ENCODE peak calls at places on chromosomes 3 and 15, in ten cellular contexts. S is AG08396; P is NCI-H526 treated with DMSO at 0.1 percent for 48 hours; R is GM06990; K is activated CD8-positive, alpha-beta memory T cell treated with anti-CD3 and anti-CD28 coated beads for 24 hours; I is left ventricle myocardium inferior; F is progenitor cell of endocrine pancreas; E is lower leg skin; V is cerebellar cortex; G is GM23338. B is an unnamed sample.
A peak's percentile ranks its signal among the peaks of the same experiment; 100 is the strongest.

GRCh38 chr3:105656607-105657504 is 212.0 kb downstream of the CBLB start:
- DNase-seq in E (no peak), S (no peak), F (no peak), K (no peak), G (no peak), V (no peak), I (no peak), R (no peak), P (no peak), B (no peak)

GRCh38 chr3:64216706-64217105 is 8.6 kb downstream of the PRICKLE2 start:
- DNase-seq in R (no peak), V (no peak), K (no peak), E (no peak), I (no peak), F (no peak), G (peak; percentile 45), S (no peak), P (no peak), B (no peak)

GRCh38 chr3:40206522-40206921 is 103.0 kb upstream of the EIF1B start:
- DNase-seq in I (no peak), V (no peak), K (no peak), R (no peak), F (no peak), E (no peak), S (no peak), P (no peak), G (no peak), B (no peak)

GRCh38 chr3:50154840-50155490 is at the start of gene SEMA3F:
- DNase-seq in E (no peak), G (peak; percentile 78), V (peak; percentile 58), R (peak; percentile 75), K (no peak), I (peak; percentile 63), F (peak; percentile 70), P (peak; percentile 69), S (peak; percentile 96), B (peak; percentile 55)

GRCh38 chr3:60140160-60140559 is 1090.3 kb upstream of the CFAP20DC start:
- DNase-seq in P (no peak), F (no peak), K (no peak), S (no peak), R (no peak), G (no peak), I (no peak), E (no peak), V (no peak), B (no peak)

GRCh38 chr3:196666001-196666867 is 26.7 kb downstream of the NRROS start:
- DNase-seq in S (peak; percentile 27), E (no peak), P (peak; percentile 91), R (no peak), G (peak; percentile 83), F (no peak), I (no peak), V (peak; percentile 96), K (no peak), B (peak; percentile 85)

GRCh38 chr15:64783796-64784195 is 8.4 kb upstream of the RBPMS2 start:
- DNase-seq in G (no peak), K (no peak), S (no peak), I (no peak), P (no peak), F (no peak), V (no peak), E (no peak), R (no peak), B (no peak)

GRCh38 chr15:79656151-79656797 is 224.1 kb downstream of the MINAR1 start:
- DNase-seq in F (no peak), P (no peak), E (no peak), S (no peak), I (no peak), R (no peak), K (no peak), V (no peak), G (no peak), B (no peak)

GRCh38 chr3:134295930-134296329 is 45.3 kb upstream of the RYK start:
- DNase-seq in P (no peak), K (no peak), I (no peak), S (no peak), R (no peak), V (no peak), G (no peak), E (no peak), F (no peak), B (no peak)